ENCODE peak calls at places on chromosomes 1 and 21, in seven cellular contexts. B is Peyer's patch, T is mesendoderm, Y is right cardiac atrium, V is HCT116, S is keratinocyte, I is uterus. U is an unnamed sample.

GRCh38 chr1:185561629-185562028 is 172.6 kb upstream of the HMCN1 start:
- DNase-seq in B (no peak), T (no peak), Y (no peak), V (no peak), S (no peak), I (no peak), U (no peak)

GRCh38 chr1:31532114-31532644 is 44.1 kb upstream of the TINAGL1 start:
- DNase-seq in B (no peak), T (no peak), Y (no peak), V (no peak), S (no peak), I (no peak), U (no peak)

GRCh38 chr1:219907772-219908070 is 20.6 kb downstream of the SLC30A10 start:
- DNase-seq in B (no peak), T (no peak), Y (no peak), V (no peak), S (no peak), I (no peak), U (no peak)

GRCh38 chr1:2558420-2558819 is 2.2 kb downstream of the TNFRSF14 start:
- DNase-seq in B (no peak), T (no peak), Y (no peak), V (no peak), S (no peak), I (no peak), U (no peak)

GRCh38 chr21:39472786-39473185 is 21.0 kb downstream of the SH3BGR start:
- DNase-seq in B (no peak), T (no peak), Y (no peak), V (no peak), S (no peak), I (no peak), U (no peak)

GRCh38 chr1:226510453-226510852 is 38.1 kb upstream of the STUM start:
- DNase-seq in B (no peak), T (no peak), Y (no peak), V (no peak), S (no peak), I (no peak), U (no peak)

GRCh38 chr1:6221210-6221784 is 14.5 kb downstream of the ICMT start:
- DNase-seq in B (no peak), T (no peak), Y (no peak), V (no peak), S (no peak), I (no peak), U (no peak)

GRCh38 chr1:2194319-2194897 is at the start of gene FAAP20:
- DNase-seq in B (peak), T (peak), Y (no peak), V (peak), S (no peak), I (no peak), U (no peak)

GRCh38 chr1:200038987-200039848 is 11.7 kb downstream of the NR5A2 start:
- DNase-seq in B (no peak), T (peak), Y (no peak), V (peak), S (no peak), I (no peak), U (no peak)

GRCh38 chr1:17588048-17588781 is 48.7 kb downstream of the ARHGEF10L start:
- DNase-seq in B (no peak), T (peak), Y (peak), V (no peak), S (no peak), I (no peak), U (no peak)

GRCh38 chr21:16216595-16216994 is 486.8 kb downstream of the USP25 start:
- DNase-seq in B (no peak), T (no peak), Y (no peak), V (no peak), S (no peak), I (no peak), U (no peak)

GRCh38 chr1:158999301-159000069 is 10.2 kb upstream of the IFI16 start:
- DNase-seq in B (no peak), T (peak), Y (peak), V (no peak), S (no peak), I (peak), U (no peak)

GRCh38 chr1:152398812-152399698 is 15.0 kb downstream of the CRNN start:
- DNase-seq in B (no peak), T (peak), Y (no peak), V (peak), S (no peak), I (no peak), U (no peak)

GRCh38 chr1:117178756-117179155 is 32.0 kb downstream of the VTCN1 start:
- DNase-seq in B (no peak), T (no peak), Y (no peak), V (no peak), S (no peak), I (no peak), U (no peak)

GRCh38 chr1:22888320-22889075 is 84.2 kb downstream of the LACTBL1 start:
- DNase-seq in B (no peak), T (no peak), Y (no peak), V (no peak), S (no peak), I (no peak), U (no peak)

GRCh38 chr1:40439247-40439646 is 11.0 kb upstream of the ZFP69B start:
- DNase-seq in B (no peak), T (no peak), Y (no peak), V (no peak), S (no peak), I (no peak), U (no peak)

GRCh38 chr21:33685613-33686197 is 43.4 kb downstream of the ITSN1 start:
- DNase-seq in B (no peak), T (peak), Y (no peak), V (no peak), S (no peak), I (no peak), U (no peak)

GRCh38 chr1:9689971-9690381 is 38.4 kb downstream of the PIK3CD start:
- DNase-seq in B (no peak), T (peak), Y (peak), V (no peak), S (no peak), I (peak), U (no peak)

GRCh38 chr1:119452085-119452484 is 37.1 kb downstream of the HSD3B2 start:
- DNase-seq in B (no peak), T (no peak), Y (no peak), V (no peak), S (no peak), I (no peak), U (no peak)

GRCh38 chr1:246748867-246749266 is 24.7 kb downstream of the SCCPDH start:
- DNase-seq in B (no peak), T (no peak), Y (no peak), V (no peak), S (no peak), I (no peak), U (no peak)

GRCh38 chr1:61088163-61088840 is 5.9 kb downstream of the NFIA start:
- DNase-seq in B (no peak), T (no peak), Y (no peak), V (no peak), S (no peak), I (no peak), U (no peak)

GRCh38 chr1:58881471-58881994 is 97.7 kb upstream of the JUN start:
- DNase-seq in B (no peak), T (peak), Y (peak), V (peak), S (peak), I (peak), U (no peak)

GRCh38 chr1:59026472-59026948 is 242.7 kb upstream of the JUN start:
- DNase-seq in B (no peak), T (peak), Y (no peak), V (no peak), S (no peak), I (no peak), U (peak)

GRCh38 chr1:210907406-210907805 is 226.5 kb downstream of the KCNH1 start:
- DNase-seq in B (no peak), T (no peak), Y (no peak), V (no peak), S (no peak), I (no peak), U (no peak)

GRCh38 chr1:243946253-243946652 is 96.2 kb upstream of the AKT3 start:
- DNase-seq in B (no peak), T (peak), Y (no peak), V (no peak), S (no peak), I (no peak), U (no peak)

GRCh38 chr1:223556414-223557124 is 108.9 kb downstream of the CAPN8 start:
- DNase-seq in B (peak), T (peak), Y (no peak), V (peak), S (peak), I (no peak), U (no peak)

GRCh38 chr1:118481091-118481490 is 296.1 kb upstream of the SPAG17 start:
- DNase-seq in B (no peak), T (no peak), Y (no peak), V (no peak), S (no peak), I (no peak), U (no peak)

GRCh38 chr21:46347203-46347550 is 23.2 kb downstream of the PCNT start:
- DNase-seq in B (no peak), T (no peak), Y (no peak), V (no peak), S (no peak), I (no peak), U (no peak)

GRCh38 chr1:75520028-75520427 is 90.9 kb downstream of the SLC44A5 start:
- DNase-seq in B (no peak), T (no peak), Y (no peak), V (no peak), S (no peak), I (no peak), U (no peak)

GRCh38 chr1:52424238-52424637 is 19.8 kb downstream of the PRPF38A start:
- DNase-seq in B (no peak), T (no peak), Y (no peak), V (no peak), S (no peak), I (no peak), U (no peak)

GRCh38 chr1:232038704-232039103 is 412.1 kb downstream of the DISC1 start:
- DNase-seq in B (no peak), T (no peak), Y (no peak), V (no peak), S (no peak), I (no peak), U (no peak)

GRCh38 chr1:114152211-114153050 is 1.2 kb downstream of the SYT6 start:
- DNase-seq in B (no peak), T (peak), Y (peak), V (no peak), S (no peak), I (no peak), U (no peak)
- H3K27ac ChIP-seq in B (no peak), T (no peak), Y (no peak), V (no peak), S (no peak), I (no peak), U (no peak)

GRCh38 chr1:56189946-56190920 is 389.1 kb downstream of the PLPP3 start:
- DNase-seq in B (no peak), T (peak), Y (no peak), V (peak), S (no peak), I (no peak), U (no peak)
- H3K27ac ChIP-seq in B (no peak), T (no peak), Y (peak), V (no peak), S (no peak), I (no peak), U (no peak)

GRCh38 chr21:45049725-45050359 is 24.5 kb upstream of the ADARB1 start:
- DNase-seq in B (no peak), T (no peak), Y (no peak), V (no peak), S (no peak), I (no peak), U (no peak)
- H3K27ac ChIP-seq in B (peak), T (no peak), Y (no peak), V (no peak), S (no peak), I (no peak), U (no peak)

GRCh38 chr1:115988953-115989352 is 12.6 kb downstream of the SLC22A15 start:
- DNase-seq in B (no peak), T (no peak), Y (no peak), V (no peak), S (no peak), I (no peak), U (no peak)

GRCh38 chr1:115991909-115992308 is 15.6 kb downstream of the SLC22A15 start:
- DNase-seq in B (no peak), T (no peak), Y (no peak), V (no peak), S (no peak), I (no peak), U (no peak)

GRCh38 chr1:115987623-115988022 is 11.3 kb downstream of the SLC22A15 start:
- DNase-seq in B (no peak), T (no peak), Y (no peak), V (no peak), S (no peak), I (no peak), U (no peak)

DNA sequence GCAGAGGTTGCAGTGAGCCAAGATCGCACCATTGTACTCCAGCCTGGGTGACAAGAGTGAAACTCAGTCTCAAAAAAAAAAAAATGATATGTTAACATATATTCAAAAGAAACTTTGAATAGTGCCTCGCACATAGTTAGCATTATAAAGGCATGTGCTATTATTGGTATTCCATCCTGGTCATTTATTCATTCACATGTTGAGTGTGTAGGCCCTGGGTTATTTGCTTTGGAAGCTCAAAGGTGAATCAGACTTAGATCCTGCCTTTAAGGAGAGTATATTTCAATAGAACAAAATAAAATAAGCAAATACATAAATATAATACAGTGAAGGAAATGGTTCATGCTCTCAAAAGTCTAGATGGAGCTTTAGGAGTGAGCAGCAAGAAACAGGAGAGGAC is 13.4 kb downstream of the SLC22A15 start:
- DNase-seq in B (no peak), T (no peak), Y (no peak), V (no peak), S (no peak), I (no peak), U (no peak)
- H3K27ac ChIP-seq in B (no peak), T (no peak), Y (no peak), V (no peak), S (no peak), I (no peak), U (no peak)

GRCh38 chr1:94873520-94874351 is 53.2 kb downstream of the CNN3 start:
- DNase-seq in B (no peak), T (no peak), Y (no peak), V (no peak), S (no peak), I (peak), U (no peak)

GRCh38 chr1:94875794-94876193 is 51.1 kb downstream of the CNN3 start:
- DNase-seq in B (no peak), T (no peak), Y (no peak), V (no peak), S (no peak), I (no peak), U (peak)

GRCh38 chr1:94878329-94878728 is 48.6 kb downstream of the CNN3 start:
- DNase-seq in B (no peak), T (no peak), Y (no peak), V (no peak), S (no peak), I (no peak), U (no peak)

GRCh38 chr1:94874423-94874822 is 52.5 kb downstream of the CNN3 start:
- DNase-seq in B (no peak), T (no peak), Y (no peak), V (no peak), S (no peak), I (no peak), U (no peak)

GRCh38 chr1:94876362-94876761 is 50.5 kb downstream of the CNN3 start:
- DNase-seq in B (no peak), T (no peak), Y (no peak), V (no peak), S (no peak), I (no peak), U (peak)
- H3K27ac ChIP-seq in B (no peak), T (no peak), Y (no peak), V (no peak), S (peak), I (no peak), U (peak)

GRCh38 chr1:78383923-78384322 is 106.9 kb upstream of the PTGFR start:
- DNase-seq in B (no peak), T (no peak), Y (no peak), V (no peak), S (no peak), I (no peak), U (no peak)
- H3K27ac ChIP-seq in B (no peak), T (no peak), Y (no peak), V (no peak), S (no peak), I (no peak), U (no peak)

GRCh38 chr1:202145325-202146140 is 996 bp upstream of the ARL8A start:
- DNase-seq in B (peak), T (no peak), Y (no peak), V (no peak), S (no peak), I (no peak), U (no peak)
- H3K27ac ChIP-seq in B (no peak), T (no peak), Y (no peak), V (no peak), S (no peak), I (peak), U (no peak)

GRCh38 chr21:45131537-45131999 is 57.2 kb downstream of the ADARB1 start:
- DNase-seq in B (no peak), T (no peak), Y (no peak), V (no peak), S (no peak), I (no peak), U (no peak)

GRCh38 chr21:45130324-45130774 is 56.0 kb downstream of the ADARB1 start:
- DNase-seq in B (no peak), T (no peak), Y (no peak), V (no peak), S (no peak), I (peak), U (no peak)

GRCh38 chr21:45127937-45128336 is 53.6 kb downstream of the ADARB1 start:
- DNase-seq in B (no peak), T (no peak), Y (no peak), V (no peak), S (no peak), I (no peak), U (no peak)

GRCh38 chr21:45128613-45129226 is 54.3 kb downstream of the ADARB1 start:
- DNase-seq in B (peak), T (peak), Y (peak), V (peak), S (no peak), I (peak), U (no peak)

DNA sequence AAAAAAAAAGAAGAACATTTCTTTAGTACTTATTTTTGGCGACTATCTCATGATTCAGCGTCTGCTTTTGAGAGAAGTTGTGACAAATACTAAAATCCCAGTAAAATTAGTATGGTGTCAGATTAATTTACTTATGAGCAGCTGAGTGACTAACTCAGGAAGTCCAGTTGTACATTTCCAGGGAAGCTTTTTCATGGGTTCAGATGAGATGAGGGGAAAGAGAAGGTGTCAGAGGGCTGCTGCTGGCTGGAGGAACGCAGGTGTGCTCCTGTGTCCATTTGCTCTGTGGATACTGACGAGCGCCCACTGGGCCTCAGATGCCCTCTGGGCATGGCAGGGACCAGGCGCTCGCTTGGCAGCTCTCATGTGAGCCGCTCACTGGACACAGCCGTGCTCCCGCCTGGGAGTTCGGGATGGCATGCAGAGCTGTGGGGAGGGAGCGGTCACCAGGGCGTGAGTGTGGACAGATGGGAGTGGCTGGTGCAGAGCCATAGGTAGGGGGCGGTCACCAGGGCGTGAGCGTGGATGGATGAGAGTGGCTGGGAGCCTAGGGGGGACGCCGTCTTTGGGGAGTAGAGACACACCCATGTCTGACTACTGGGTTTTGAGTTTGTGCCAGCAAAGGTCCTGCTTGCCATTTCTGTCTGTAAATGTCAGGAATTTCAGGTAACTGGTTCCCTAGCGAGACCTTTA is 55.0 kb downstream of the ADARB1 start:
- DNase-seq in B (no peak), T (no peak), Y (peak), V (no peak), S (peak), I (no peak), U (no peak)
- H3K27ac ChIP-seq in B (peak), T (no peak), Y (peak), V (no peak), S (peak), I (peak), U (no peak)

U was measured in epithelial cell of prostate.